ENCODE peak calls at places on chromosomes 4 and X, in four cellular contexts. F, D, W and G are unnamed samples.

GRCh38 chr4:16294455-16294854 is 68.2 kb upstream of the TAPT1 start:
- DNase-seq in F (no peak), D (no peak), W (no peak), G (no peak)

GRCh38 chr4:2843909-2844584 is 403 bp downstream of the ADD1 start:
- DNase-seq in F (no peak), D (peak), W (no peak), G (peak)

GRCh38 chr4:22500128-22500611 is 15.7 kb downstream of the ADGRA3 start:
- DNase-seq in F (no peak), D (no peak), W (no peak), G (no peak)

GRCh38 chr4:19879330-19879729 is 372.4 kb upstream of the SLIT2 start:
- DNase-seq in F (no peak), D (no peak), W (no peak), G (no peak)

GRCh38 chr4:80197132-80197573 is at the start of gene PRDM8:
- DNase-seq in F (no peak), D (no peak), W (peak), G (no peak)

GRCh38 chr4:78667764-78668163 is 108.4 kb upstream of the BMP2K start:
- DNase-seq in F (no peak), D (no peak), W (no peak), G (no peak)

GRCh38 chr4:75860606-75861005 is 41.6 kb downstream of the PPEF2 start:
- DNase-seq in F (no peak), D (no peak), W (no peak), G (no peak)

GRCh38 chrX:68503830-68504229 is 5.0 kb downstream of the YIPF6 start:
- DNase-seq in F (no peak), D (no peak), W (no peak), G (no peak)

GRCh38 chr4:15906024-15906443 is 32.5 kb downstream of the FGFBP1 start:
- DNase-seq in F (no peak), D (no peak), W (no peak), G (no peak)

GRCh38 chr4:83255584-83255983 is 29.0 kb downstream of the COQ2 start:
- DNase-seq in F (no peak), D (no peak), W (no peak), G (no peak)

GRCh38 chr4:128427832-128428366 is 140.3 kb upstream of the PGRMC2 start:
- DNase-seq in F (no peak), D (peak), W (no peak), G (no peak)

GRCh38 chrX:34656842-34657780 is at the start of gene TMEM47:
- DNase-seq in F (no peak), D (peak), W (no peak), G (peak)